ENCODE peak calls at places on chromosomes 11 and 22, in six cellular contexts. C is heart left ventricle, X is mesenchymal stem cell, W is H7, N is GM12878, S is Karpas-422. B is an unnamed sample.
A peak's percentile ranks its signal among the peaks of the same experiment; 100 is the strongest.

GRCh38 chr11:112725636-112726035 is 235.6 kb upstream of the NCAM1 start:
- DNase-seq in C (no peak), X (no peak), W (no peak), N (no peak), S (no peak), B (no peak)

GRCh38 chr11:12812849-12813248 is 138.6 kb downstream of the TEAD1 start:
- DNase-seq in C (no peak), X (no peak), W (no peak), N (no peak), S (no peak), B (no peak)

GRCh38 chr11:127470485-127470884 is 469.9 kb upstream of the KIRREL3 start:
- DNase-seq in C (no peak), X (peak; percentile 24), W (peak; percentile 23), N (no peak), S (peak; percentile 46), B (peak; percentile 13)

GRCh38 chr11:117690484-117691205 is 106.4 kb downstream of the DSCAML1 start:
- DNase-seq in C (no peak), X (no peak), W (no peak), N (peak; percentile 27), S (no peak), B (peak; percentile 23)

GRCh38 chr22:44419429-44419828 is 78.6 kb downstream of the RTL6 start:
- DNase-seq in C (no peak), X (no peak), W (peak; percentile 17), N (no peak), S (no peak), B (no peak)

GRCh38 chr11:76265771-76266241 is 59.5 kb upstream of the WNT11 start:
- DNase-seq in C (no peak), X (no peak), W (no peak), N (no peak), S (no peak), B (no peak)

GRCh38 chr22:29245626-29246385 is 22.0 kb downstream of the RHBDD3 start:
- DNase-seq in C (peak; percentile 65), X (peak; percentile 62), W (peak; percentile 88), N (no peak), S (peak; percentile 87), B (peak; percentile 45)

GRCh38 chr11:67062526-67063373 is 6.1 kb downstream of the RHOD start:
- DNase-seq in C (no peak), X (no peak), W (no peak), N (no peak), S (no peak), B (no peak)

GRCh38 chr22:49951986-49952896 is 8.3 kb upstream of the PIM3 start:
- DNase-seq in C (no peak), X (peak; percentile 78), W (peak; percentile 82), N (no peak), S (no peak), B (no peak)

GRCh38 chr22:50076646-50077624 is 8.3 kb downstream of the MLC1 start:
- DNase-seq in C (no peak), X (no peak), W (peak; percentile 52), N (no peak), S (no peak), B (no peak)

GRCh38 chr11:73402834-73403185 is 26.6 kb downstream of the RELT start:
- DNase-seq in C (no peak), X (no peak), W (peak; percentile 63), N (no peak), S (peak; percentile 72), B (no peak)

GRCh38 chr22:17785185-17786184 is 11.2 kb upstream of the BID start:
- DNase-seq in C (no peak), X (peak; percentile 42), W (peak; percentile 96), N (no peak), S (peak; percentile 91), B (peak; percentile 36)

GRCh38 chr11:9577551-9577950 is 4.1 kb downstream of the WEE1 start:
- DNase-seq in C (no peak), X (peak; percentile 78), W (no peak), N (no peak), S (no peak), B (no peak)

GRCh38 chr11:60314607-60315321 is 12.3 kb upstream of the MS4A6E start:
- DNase-seq in C (no peak), X (no peak), W (peak; percentile 13), N (no peak), S (no peak), B (no peak)

GRCh38 chr11:106133529-106133928 is 56.1 kb downstream of the AASDHPPT start:
- DNase-seq in C (no peak), X (no peak), W (no peak), N (no peak), S (peak; percentile 72), B (no peak)

GRCh38 chr11:128482512-128483191 is 104.7 kb downstream of the ETS1 start:
- DNase-seq in C (peak; percentile 21), X (peak; percentile 68), W (no peak), N (no peak), S (no peak), B (peak; percentile 79)
- H3K36me3 ChIP-seq in C (peaks cover 21% of the 10 kb centered on the region), X (peaks cover 76% of the 10 kb centered on the region), W (peaks cover 15% of the 10 kb centered on the region), N (peaks cover 15% of the 10 kb centered on the region), S (peaks cover 50% of the 10 kb centered on the region), B (peaks cover 94% of the 10 kb centered on the region)

GRCh38 chr11:2277933-2278523 is 7.6 kb upstream of the ASCL2 start:
- DNase-seq in C (no peak), X (no peak), W (no peak), N (no peak), S (no peak), B (no peak)

GRCh38 chr11:2276999-2277328 is 6.6 kb upstream of the ASCL2 start:
- DNase-seq in C (no peak), X (no peak), W (no peak), N (no peak), S (no peak), B (no peak)

GRCh38 chr11:2275334-2276279 is 5.2 kb upstream of the ASCL2 start:
- DNase-seq in C (no peak), X (no peak), W (no peak), N (no peak), S (no peak), B (no peak)

GRCh38 chr11:2273771-2274170 is 3.4 kb upstream of the ASCL2 start:
- DNase-seq in C (no peak), X (no peak), W (no peak), N (no peak), S (no peak), B (no peak)

GRCh38 chr11:2276280-2276998 is 6.1 kb upstream of the ASCL2 start:
- DNase-seq in C (no peak), X (no peak), W (no peak), N (no peak), S (no peak), B (no peak)
- H3K27me3 ChIP-seq in C (peaks cover 5% of the 10 kb centered on the region), X (peaks cover 72% of the 10 kb centered on the region), W (peaks cover 26% of the 10 kb centered on the region), N (peaks cover 2% of the 10 kb centered on the region), S (no peaks in the 10 kb centered on the region), B (peaks cover 5% of the 10 kb centered on the region)

GRCh38 chr11:31802990-31803812 is 7.9 kb downstream of the PAX6 start:
- DNase-seq in C (no peak), X (no peak), W (peak; percentile 71), N (no peak), S (no peak), B (no peak)

GRCh38 chr11:31805037-31805628 is 6.0 kb downstream of the PAX6 start:
- DNase-seq in C (no peak), X (no peak), W (peak; percentile 85), N (no peak), S (no peak), B (no peak)

GRCh38 chr11:31802609-31802989 is 8.5 kb downstream of the PAX6 start:
- DNase-seq in C (no peak), X (no peak), W (peak; percentile 81), N (no peak), S (no peak), B (no peak)

GRCh38 chr11:31804439-31805036 is 6.6 kb downstream of the PAX6 start:
- DNase-seq in C (no peak), X (no peak), W (peak; percentile 72), N (no peak), S (peak; percentile 44), B (peak; percentile 39)

GRCh38 chr11:31803813-31804438 is 7.2 kb downstream of the PAX6 start:
- DNase-seq in C (no peak), X (no peak), W (peak; percentile 68), N (no peak), S (no peak), B (no peak)
- H3K36me3 ChIP-seq in C (no peaks in the 10 kb centered on the region), X (no peaks in the 10 kb centered on the region), W (no peaks in the 10 kb centered on the region), N (no peaks in the 10 kb centered on the region), S (no peaks in the 10 kb centered on the region), B (peaks cover 15% of the 10 kb centered on the region)

DNA sequence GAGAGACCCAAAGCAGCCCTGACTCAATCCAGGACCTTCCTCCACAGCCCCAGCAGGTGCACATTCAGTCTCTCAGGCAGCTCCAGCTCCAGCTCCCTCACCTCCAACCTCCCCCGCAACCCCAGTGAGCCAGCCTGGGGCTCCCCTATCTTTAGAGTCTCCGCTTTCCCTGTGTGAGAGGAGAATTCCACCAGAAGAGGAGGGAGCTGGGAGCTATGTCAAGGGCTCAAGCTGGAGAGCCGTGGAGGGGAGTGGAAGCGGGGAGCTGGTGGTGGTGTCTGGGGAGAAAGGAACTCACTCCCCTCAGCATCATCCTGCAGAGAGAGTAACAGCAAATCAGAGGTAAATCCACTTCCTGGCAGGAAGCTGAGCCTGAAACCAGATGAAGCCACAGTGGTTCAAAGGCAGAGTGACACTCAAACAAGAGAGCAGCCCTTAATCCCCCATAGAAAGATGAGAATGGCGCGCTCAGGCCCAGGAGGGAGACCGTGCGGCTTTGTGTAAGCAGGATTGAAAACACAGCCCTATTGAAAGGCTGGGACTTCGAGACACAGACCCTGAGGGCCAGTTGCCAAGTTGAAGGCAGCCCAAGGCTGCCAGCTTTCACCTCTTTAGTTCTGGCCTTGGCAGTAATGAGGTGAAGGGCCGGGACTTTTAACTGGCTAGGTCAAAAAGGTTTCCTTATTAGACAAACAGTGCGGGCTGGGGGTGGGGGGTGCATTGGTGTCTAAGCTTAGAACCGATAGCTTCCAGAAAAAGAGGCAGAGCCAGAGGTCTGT is 21.4 kb upstream of the CDON start:
- DNase-seq in C (no peak), X (no peak), W (no peak), N (no peak), S (no peak), B (no peak)
- H3K27me3 ChIP-seq in C (no peaks in the 10 kb centered on the region), X (peaks cover 6% of the 10 kb centered on the region), W (no peaks in the 10 kb centered on the region), N (no peaks in the 10 kb centered on the region), S (no peaks in the 10 kb centered on the region), B (no peaks in the 10 kb centered on the region)

DNA sequence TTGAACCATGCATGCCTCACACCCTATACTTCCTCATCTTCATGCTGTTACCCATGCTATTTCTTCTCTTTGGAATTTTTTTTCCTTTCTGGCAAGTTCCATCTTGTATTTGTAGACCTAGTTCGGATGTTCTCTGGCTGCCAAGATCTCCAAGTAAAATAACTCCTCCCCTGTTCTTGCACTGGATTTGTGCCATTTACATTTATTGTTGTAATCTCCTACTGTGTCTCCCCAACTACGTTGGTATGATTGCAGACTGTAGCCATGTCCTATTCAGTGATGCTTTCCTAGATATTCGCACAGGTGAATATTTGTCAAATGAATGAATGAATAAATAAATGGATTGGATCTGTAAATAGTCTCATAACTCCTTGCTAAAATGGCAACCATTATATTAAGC is 546.0 kb downstream of the MN1 start:
- DNase-seq in C (no peak), X (no peak), W (no peak), N (no peak), S (no peak), B (no peak)
- H3K36me3 ChIP-seq in C (no peaks in the 10 kb centered on the region), X (no peaks in the 10 kb centered on the region), W (no peaks in the 10 kb centered on the region), N (no peaks in the 10 kb centered on the region), S (no peaks in the 10 kb centered on the region), B (no peaks in the 10 kb centered on the region)